ENCODE peak calls at places on chromosome 1, in five cellular contexts. One of them, this sample, is unnamed.

GRCh38 chr1:20323613-20323920 is 32.9 kb downstream of the VWA5B1 start:
- DNase-seq in HEK293T: no peak
- DNase-seq in anterior cingulate cortex: no peak
- DNase-seq in AG04450: no peak
- DNase-seq in CD4-positive, CD25-positive, alpha-beta regulatory T cell: no peak
- DNase-seq in this sample: no peak

GRCh38 chr1:52358851-52359497 is 7.0 kb downstream of the CC2D1B start:
- DNase-seq in HEK293T: no peak
- DNase-seq in anterior cingulate cortex: no peak
- DNase-seq in AG04450: no peak
- DNase-seq in CD4-positive, CD25-positive, alpha-beta regulatory T cell: no peak
- DNase-seq in this sample: no peak

GRCh38 chr1:169348356-169349036 is 19.1 kb downstream of the NME7 start:
- DNase-seq in HEK293T: peak
- DNase-seq in anterior cingulate cortex: no peak
- DNase-seq in AG04450: peak
- DNase-seq in CD4-positive, CD25-positive, alpha-beta regulatory T cell: peak
- DNase-seq in this sample: peak

GRCh38 chr1:221274373-221274772 is 395.1 kb downstream of the HLX start:
- DNase-seq in HEK293T: no peak
- DNase-seq in anterior cingulate cortex: no peak
- DNase-seq in AG04450: no peak
- DNase-seq in CD4-positive, CD25-positive, alpha-beta regulatory T cell: no peak
- DNase-seq in this sample: no peak

GRCh38 chr1:19688041-19688842 is 23.6 kb downstream of the HTR6 start:
- DNase-seq in HEK293T: no peak
- DNase-seq in anterior cingulate cortex: no peak
- DNase-seq in AG04450: no peak
- DNase-seq in CD4-positive, CD25-positive, alpha-beta regulatory T cell: peak
- DNase-seq in this sample: no peak

GRCh38 chr1:99886841-99887240 is 36.7 kb downstream of the AGL start:
- DNase-seq in HEK293T: no peak
- DNase-seq in anterior cingulate cortex: no peak
- DNase-seq in AG04450: no peak
- DNase-seq in CD4-positive, CD25-positive, alpha-beta regulatory T cell: no peak
- DNase-seq in this sample: no peak

GRCh38 chr1:178048883-178049282 is 45.0 kb upstream of the RASAL2 start:
- DNase-seq in HEK293T: no peak
- DNase-seq in anterior cingulate cortex: no peak
- DNase-seq in AG04450: no peak
- DNase-seq in CD4-positive, CD25-positive, alpha-beta regulatory T cell: no peak
- DNase-seq in this sample: no peak

GRCh38 chr1:58584082-58584895 is 7.2 kb upstream of the TACSTD2 start:
- DNase-seq in HEK293T: no peak
- DNase-seq in anterior cingulate cortex: no peak
- DNase-seq in AG04450: peak
- DNase-seq in CD4-positive, CD25-positive, alpha-beta regulatory T cell: no peak
- DNase-seq in this sample: peak

GRCh38 chr1:215891266-215891665 is 324.2 kb downstream of the KCTD3 start:
- DNase-seq in HEK293T: no peak
- DNase-seq in anterior cingulate cortex: no peak
- DNase-seq in AG04450: no peak
- DNase-seq in CD4-positive, CD25-positive, alpha-beta regulatory T cell: no peak
- DNase-seq in this sample: no peak

GRCh38 chr1:150619576-150620509 is 9.6 kb downstream of the ENSA start:
- DNase-seq in HEK293T: peak
- DNase-seq in anterior cingulate cortex: no peak
- DNase-seq in AG04450: no peak
- DNase-seq in CD4-positive, CD25-positive, alpha-beta regulatory T cell: peak
- DNase-seq in this sample: no peak

GRCh38 chr1:183636783-183637182 is 1.2 kb upstream of the ARPC5 start:
- DNase-seq in HEK293T: no peak
- DNase-seq in anterior cingulate cortex: no peak
- DNase-seq in AG04450: no peak
- DNase-seq in CD4-positive, CD25-positive, alpha-beta regulatory T cell: no peak
- DNase-seq in this sample: no peak

GRCh38 chr1:8604041-8604942 is 213.1 kb downstream of the RERE start:
- DNase-seq in HEK293T: no peak
- DNase-seq in anterior cingulate cortex: no peak
- DNase-seq in AG04450: no peak
- DNase-seq in CD4-positive, CD25-positive, alpha-beta regulatory T cell: peak
- DNase-seq in this sample: peak

GRCh38 chr1:94772230-94772641 is 47.9 kb upstream of the SLC44A3 start:
- DNase-seq in HEK293T: no peak
- DNase-seq in anterior cingulate cortex: no peak
- DNase-seq in AG04450: no peak
- DNase-seq in CD4-positive, CD25-positive, alpha-beta regulatory T cell: no peak
- DNase-seq in this sample: no peak

GRCh38 chr1:11453742-11454442 is 25.1 kb upstream of the DISP3 start:
- DNase-seq in HEK293T: no peak
- DNase-seq in anterior cingulate cortex: no peak
- DNase-seq in AG04450: no peak
- DNase-seq in CD4-positive, CD25-positive, alpha-beta regulatory T cell: no peak
- DNase-seq in this sample: no peak

GRCh38 chr1:244576259-244576892 is 76.5 kb upstream of the DESI2 start:
- DNase-seq in HEK293T: no peak
- DNase-seq in anterior cingulate cortex: no peak
- DNase-seq in AG04450: no peak
- DNase-seq in CD4-positive, CD25-positive, alpha-beta regulatory T cell: no peak
- DNase-seq in this sample: no peak

GRCh38 chr1:54624466-54625464 is 1.4 kb upstream of the FAM151A start:
- DNase-seq in HEK293T: no peak
- DNase-seq in anterior cingulate cortex: no peak
- DNase-seq in AG04450: no peak
- DNase-seq in CD4-positive, CD25-positive, alpha-beta regulatory T cell: no peak
- DNase-seq in this sample: no peak

This sample was measured in GM20000.